ENCODE peak calls at places on chromosomes 12 and 14, in six cellular contexts. T is iPS-NIHi11; A is stimulated activated CD8-positive, alpha-beta memory T cell treated with anti-CD3 and anti-CD28 coated beads, Interleukin-12 subunit alpha, Interleukin-12 subunit beta, amount 100 ng/mL, for 1 hour; P is psoas muscle; K is activated CD4-positive, alpha-beta T cell treated with anti-CD3 and anti-CD28 coated beads, Interleukin-2, amount 50 U/mL, for 1 hour; Y is HuH-7. N is an unnamed sample.

GRCh38 chr12:104694711-104695110 is 238.0 kb downstream of the CHST11 start:
- DNase-seq in A (no peak), K (no peak), Y (no peak), P (peak), T (no peak), N (no peak)

GRCh38 chr14:79443602-79444001 is 767.7 kb downstream of the DIO2 start:
- DNase-seq in Y (no peak), T (no peak), P (no peak), A (no peak), K (no peak), N (no peak)

GRCh38 chr12:120363274-120363855 is 5.6 kb downstream of the MSI1 start:
- DNase-seq in Y (no peak), A (no peak), T (no peak), K (no peak), P (no peak), N (no peak)

GRCh38 chr12:80293347-80293746 is 150.7 kb upstream of the PTPRQ start:
- DNase-seq in Y (no peak), T (no peak), P (no peak), K (no peak), A (no peak), N (peak)

GRCh38 chr12:66241061-66242043 is 52.3 kb downstream of the IRAK3 start:
- DNase-seq in K (no peak), T (no peak), A (no peak), Y (peak), P (no peak), N (no peak)

GRCh38 chr12:54416908-54417603 is 2.0 kb downstream of the ITGA5 start:
- DNase-seq in A (no peak), K (no peak), P (no peak), T (no peak), Y (no peak), N (no peak)

GRCh38 chr12:44015333-44015941 is 179.6 kb downstream of the TMEM117 start:
- DNase-seq in T (peak), Y (peak), A (no peak), K (no peak), P (no peak), N (peak)

GRCh38 chr12:28582687-28583376 is 392.6 kb downstream of the CCDC91 start:
- DNase-seq in T (no peak), Y (no peak), A (no peak), P (no peak), K (no peak), N (no peak)

GRCh38 chr12:41946106-41946505 is 198.6 kb downstream of the GXYLT1 start:
- DNase-seq in T (no peak), K (no peak), Y (no peak), A (no peak), P (no peak), N (no peak)